ENCODE peak calls at places on chromosomes 6 and 20, in five cellular contexts. One of them, this sample, is unnamed.

GRCh38 chr6:108002365-108003221 is 44.6 kb upstream of the SEC63 start:
- DNase-seq in stimulated activated CD4-positive, alpha-beta T cell treated with anti-CD3 and anti-CD28 coated beads, Interleukin-1b, Interleukin-23, amount 100 ng/mL, for 24 hours: no peak
- DNase-seq in GM12865: no peak
- DNase-seq in heart left ventricle: no peak
- DNase-seq in progenitor cell of endocrine pancreas: no peak
- DNase-seq in this sample: peak; percentile 12

GRCh38 chr6:82362868-82363267 is 749 bp upstream of the TPBG start:
- DNase-seq in GM12865: no peak
- DNase-seq in stimulated activated CD4-positive, alpha-beta T cell treated with anti-CD3 and anti-CD28 coated beads, Interleukin-1b, Interleukin-23, amount 100 ng/mL, for 24 hours: no peak
- DNase-seq in progenitor cell of endocrine pancreas: no peak
- DNase-seq in heart left ventricle: no peak
- DNase-seq in this sample: no peak

GRCh38 chr6:137767465-137767864 is 99.6 kb upstream of the TNFAIP3 start:
- DNase-seq in progenitor cell of endocrine pancreas: no peak
- DNase-seq in heart left ventricle: no peak
- DNase-seq in stimulated activated CD4-positive, alpha-beta T cell treated with anti-CD3 and anti-CD28 coated beads, Interleukin-1b, Interleukin-23, amount 100 ng/mL, for 24 hours: no peak
- DNase-seq in GM12865: no peak
- DNase-seq in this sample: no peak

GRCh38 chr6:13398421-13398994 is 70.2 kb upstream of the TBC1D7 start:
- DNase-seq in heart left ventricle: no peak
- DNase-seq in progenitor cell of endocrine pancreas: no peak
- DNase-seq in GM12865: no peak
- DNase-seq in stimulated activated CD4-positive, alpha-beta T cell treated with anti-CD3 and anti-CD28 coated beads, Interleukin-1b, Interleukin-23, amount 100 ng/mL, for 24 hours: no peak
- DNase-seq in this sample: no peak

GRCh38 chr20:23225407-23226060 is 125.1 kb upstream of the NXT1 start:
- DNase-seq in heart left ventricle: no peak
- DNase-seq in stimulated activated CD4-positive, alpha-beta T cell treated with anti-CD3 and anti-CD28 coated beads, Interleukin-1b, Interleukin-23, amount 100 ng/mL, for 24 hours: no peak
- DNase-seq in progenitor cell of endocrine pancreas: no peak
- DNase-seq in GM12865: no peak
- DNase-seq in this sample: peak; percentile 21

GRCh38 chr20:4601630-4602296 is 119.9 kb upstream of the PRND start:
- DNase-seq in progenitor cell of endocrine pancreas: no peak
- DNase-seq in heart left ventricle: peak; percentile 85
- DNase-seq in GM12865: no peak
- DNase-seq in stimulated activated CD4-positive, alpha-beta T cell treated with anti-CD3 and anti-CD28 coated beads, Interleukin-1b, Interleukin-23, amount 100 ng/mL, for 24 hours: no peak
- DNase-seq in this sample: peak; percentile 96

GRCh38 chr6:19472168-19472567 is 365.0 kb upstream of the ID4 start:
- DNase-seq in GM12865: no peak
- DNase-seq in stimulated activated CD4-positive, alpha-beta T cell treated with anti-CD3 and anti-CD28 coated beads, Interleukin-1b, Interleukin-23, amount 100 ng/mL, for 24 hours: no peak
- DNase-seq in heart left ventricle: no peak
- DNase-seq in progenitor cell of endocrine pancreas: no peak
- DNase-seq in this sample: no peak

GRCh38 chr6:137241481-137242011 is 22.4 kb upstream of the IFNGR1 start:
- DNase-seq in heart left ventricle: no peak
- DNase-seq in progenitor cell of endocrine pancreas: no peak
- DNase-seq in GM12865: no peak
- DNase-seq in stimulated activated CD4-positive, alpha-beta T cell treated with anti-CD3 and anti-CD28 coated beads, Interleukin-1b, Interleukin-23, amount 100 ng/mL, for 24 hours: no peak
- DNase-seq in this sample: no peak

GRCh38 chr6:141123084-141123483 is 1009.6 kb upstream of the GJE1 start:
- DNase-seq in heart left ventricle: no peak
- DNase-seq in stimulated activated CD4-positive, alpha-beta T cell treated with anti-CD3 and anti-CD28 coated beads, Interleukin-1b, Interleukin-23, amount 100 ng/mL, for 24 hours: no peak
- DNase-seq in progenitor cell of endocrine pancreas: no peak
- DNase-seq in GM12865: no peak
- DNase-seq in this sample: no peak

GRCh38 chr6:69835414-69836179 is 30.8 kb upstream of the COL19A1 start:
- DNase-seq in heart left ventricle: no peak
- DNase-seq in stimulated activated CD4-positive, alpha-beta T cell treated with anti-CD3 and anti-CD28 coated beads, Interleukin-1b, Interleukin-23, amount 100 ng/mL, for 24 hours: no peak
- DNase-seq in progenitor cell of endocrine pancreas: no peak
- DNase-seq in GM12865: peak; percentile 71
- DNase-seq in this sample: no peak

GRCh38 chr20:59184880-59185447 is 21.3 kb downstream of the ZNF831 start:
- DNase-seq in progenitor cell of endocrine pancreas: no peak
- DNase-seq in heart left ventricle: no peak
- DNase-seq in GM12865: no peak
- DNase-seq in stimulated activated CD4-positive, alpha-beta T cell treated with anti-CD3 and anti-CD28 coated beads, Interleukin-1b, Interleukin-23, amount 100 ng/mL, for 24 hours: no peak
- DNase-seq in this sample: no peak

GRCh38 chr6:3762359-3762758 is 10.8 kb upstream of the PXDC1 start:
- DNase-seq in GM12865: no peak
- DNase-seq in stimulated activated CD4-positive, alpha-beta T cell treated with anti-CD3 and anti-CD28 coated beads, Interleukin-1b, Interleukin-23, amount 100 ng/mL, for 24 hours: no peak
- DNase-seq in progenitor cell of endocrine pancreas: no peak
- DNase-seq in heart left ventricle: no peak
- DNase-seq in this sample: no peak

GRCh38 chr20:5774438-5774837 is 24.2 kb downstream of the SHLD1 start:
- DNase-seq in progenitor cell of endocrine pancreas: no peak
- DNase-seq in heart left ventricle: no peak
- DNase-seq in GM12865: no peak
- DNase-seq in stimulated activated CD4-positive, alpha-beta T cell treated with anti-CD3 and anti-CD28 coated beads, Interleukin-1b, Interleukin-23, amount 100 ng/mL, for 24 hours: no peak
- DNase-seq in this sample: no peak

GRCh38 chr6:131602913-131603312 is 25.1 kb downstream of the MED23 start:
- DNase-seq in stimulated activated CD4-positive, alpha-beta T cell treated with anti-CD3 and anti-CD28 coated beads, Interleukin-1b, Interleukin-23, amount 100 ng/mL, for 24 hours: no peak
- DNase-seq in progenitor cell of endocrine pancreas: no peak
- DNase-seq in GM12865: no peak
- DNase-seq in heart left ventricle: no peak
- DNase-seq in this sample: no peak

GRCh38 chr6:32329141-32329540 is 42.6 kb downstream of the TSBP1 start:
- DNase-seq in heart left ventricle: no peak
- DNase-seq in progenitor cell of endocrine pancreas: no peak
- DNase-seq in stimulated activated CD4-positive, alpha-beta T cell treated with anti-CD3 and anti-CD28 coated beads, Interleukin-1b, Interleukin-23, amount 100 ng/mL, for 24 hours: no peak
- DNase-seq in GM12865: no peak
- DNase-seq in this sample: no peak

GRCh38 chr20:50504231-50504823 is 5.9 kb upstream of the PTPN1 start:
- DNase-seq in heart left ventricle: no peak
- DNase-seq in progenitor cell of endocrine pancreas: no peak
- DNase-seq in stimulated activated CD4-positive, alpha-beta T cell treated with anti-CD3 and anti-CD28 coated beads, Interleukin-1b, Interleukin-23, amount 100 ng/mL, for 24 hours: no peak
- DNase-seq in GM12865: no peak
- DNase-seq in this sample: no peak

GRCh38 chr20:25318471-25319240 is 70.8 kb downstream of the PYGB start:
- DNase-seq in heart left ventricle: peak; percentile 60
- DNase-seq in GM12865: peak; percentile 94
- DNase-seq in stimulated activated CD4-positive, alpha-beta T cell treated with anti-CD3 and anti-CD28 coated beads, Interleukin-1b, Interleukin-23, amount 100 ng/mL, for 24 hours: no peak
- DNase-seq in progenitor cell of endocrine pancreas: no peak
- DNase-seq in this sample: peak; percentile 0

GRCh38 chr6:27321901-27322300 is 9.8 kb upstream of the POM121L2 start:
- DNase-seq in GM12865: no peak
- DNase-seq in stimulated activated CD4-positive, alpha-beta T cell treated with anti-CD3 and anti-CD28 coated beads, Interleukin-1b, Interleukin-23, amount 100 ng/mL, for 24 hours: no peak
- DNase-seq in heart left ventricle: no peak
- DNase-seq in progenitor cell of endocrine pancreas: no peak
- DNase-seq in this sample: no peak

GRCh38 chr6:6915813-6916547 is 191.8 kb upstream of the RREB1 start:
- DNase-seq in GM12865: no peak
- DNase-seq in heart left ventricle: no peak
- DNase-seq in stimulated activated CD4-positive, alpha-beta T cell treated with anti-CD3 and anti-CD28 coated beads, Interleukin-1b, Interleukin-23, amount 100 ng/mL, for 24 hours: no peak
- DNase-seq in progenitor cell of endocrine pancreas: no peak
- DNase-seq in this sample: peak; percentile 85

GRCh38 chr6:148021715-148022114 is 320.9 kb upstream of the SASH1 start:
- DNase-seq in heart left ventricle: no peak
- DNase-seq in stimulated activated CD4-positive, alpha-beta T cell treated with anti-CD3 and anti-CD28 coated beads, Interleukin-1b, Interleukin-23, amount 100 ng/mL, for 24 hours: no peak
- DNase-seq in GM12865: no peak
- DNase-seq in progenitor cell of endocrine pancreas: no peak
- DNase-seq in this sample: no peak

GRCh38 chr20:47191074-47191673 is 165.3 kb downstream of the ZMYND8 start:
- DNase-seq in GM12865: no peak
- DNase-seq in heart left ventricle: no peak
- DNase-seq in stimulated activated CD4-positive, alpha-beta T cell treated with anti-CD3 and anti-CD28 coated beads, Interleukin-1b, Interleukin-23, amount 100 ng/mL, for 24 hours: no peak
- DNase-seq in progenitor cell of endocrine pancreas: no peak
- DNase-seq in this sample: no peak

GRCh38 chr6:162306616-162307015 is 420.9 kb downstream of the PRKN start:
- DNase-seq in progenitor cell of endocrine pancreas: no peak
- DNase-seq in stimulated activated CD4-positive, alpha-beta T cell treated with anti-CD3 and anti-CD28 coated beads, Interleukin-1b, Interleukin-23, amount 100 ng/mL, for 24 hours: no peak
- DNase-seq in GM12865: no peak
- DNase-seq in heart left ventricle: no peak
- DNase-seq in this sample: peak; percentile 85

GRCh38 chr20:33474097-33474846 is 15.6 kb upstream of the CBFA2T2 start:
- DNase-seq in progenitor cell of endocrine pancreas: no peak
- DNase-seq in stimulated activated CD4-positive, alpha-beta T cell treated with anti-CD3 and anti-CD28 coated beads, Interleukin-1b, Interleukin-23, amount 100 ng/mL, for 24 hours: no peak
- DNase-seq in heart left ventricle: no peak
- DNase-seq in GM12865: no peak
- DNase-seq in this sample: no peak

GRCh38 chr20:53019464-53019863 is 47.3 kb downstream of the TSHZ2 start:
- DNase-seq in stimulated activated CD4-positive, alpha-beta T cell treated with anti-CD3 and anti-CD28 coated beads, Interleukin-1b, Interleukin-23, amount 100 ng/mL, for 24 hours: no peak
- DNase-seq in progenitor cell of endocrine pancreas: no peak
- DNase-seq in GM12865: no peak
- DNase-seq in heart left ventricle: no peak
- DNase-seq in this sample: no peak

GRCh38 chr6:141667580-141668309 is 465.0 kb upstream of the GJE1 start:
- DNase-seq in heart left ventricle: no peak
- DNase-seq in GM12865: no peak
- DNase-seq in progenitor cell of endocrine pancreas: no peak
- DNase-seq in stimulated activated CD4-positive, alpha-beta T cell treated with anti-CD3 and anti-CD28 coated beads, Interleukin-1b, Interleukin-23, amount 100 ng/mL, for 24 hours: no peak
- DNase-seq in this sample: no peak

GRCh38 chr20:45318948-45319347 is 10.8 kb upstream of the MATN4 start:
- DNase-seq in heart left ventricle: no peak
- DNase-seq in GM12865: no peak
- DNase-seq in stimulated activated CD4-positive, alpha-beta T cell treated with anti-CD3 and anti-CD28 coated beads, Interleukin-1b, Interleukin-23, amount 100 ng/mL, for 24 hours: no peak
- DNase-seq in progenitor cell of endocrine pancreas: no peak
- DNase-seq in this sample: no peak

GRCh38 chr20:62876826-62877728 is 15.5 kb upstream of the TCFL5 start:
- DNase-seq in heart left ventricle: peak; percentile 92
- DNase-seq in stimulated activated CD4-positive, alpha-beta T cell treated with anti-CD3 and anti-CD28 coated beads, Interleukin-1b, Interleukin-23, amount 100 ng/mL, for 24 hours: no peak
- DNase-seq in progenitor cell of endocrine pancreas: no peak
- DNase-seq in GM12865: no peak
- DNase-seq in this sample: peak; percentile 88

GRCh38 chr20:957544-957943 is 41.4 kb upstream of the ANGPT4 start:
- DNase-seq in progenitor cell of endocrine pancreas: no peak
- DNase-seq in heart left ventricle: no peak
- DNase-seq in GM12865: no peak
- DNase-seq in stimulated activated CD4-positive, alpha-beta T cell treated with anti-CD3 and anti-CD28 coated beads, Interleukin-1b, Interleukin-23, amount 100 ng/mL, for 24 hours: no peak
- DNase-seq in this sample: peak; percentile 35

GRCh38 chr20:23178806-23179205 is 92.7 kb upstream of the CD93 start:
- DNase-seq in stimulated activated CD4-positive, alpha-beta T cell treated with anti-CD3 and anti-CD28 coated beads, Interleukin-1b, Interleukin-23, amount 100 ng/mL, for 24 hours: no peak
- DNase-seq in progenitor cell of endocrine pancreas: no peak
- DNase-seq in GM12865: no peak
- DNase-seq in heart left ventricle: no peak
- DNase-seq in this sample: no peak

GRCh38 chr6:3349388-3350251 is 90.9 kb downstream of the PSMG4 start:
- DNase-seq in heart left ventricle: no peak
- DNase-seq in GM12865: no peak
- DNase-seq in progenitor cell of endocrine pancreas: no peak
- DNase-seq in stimulated activated CD4-positive, alpha-beta T cell treated with anti-CD3 and anti-CD28 coated beads, Interleukin-1b, Interleukin-23, amount 100 ng/mL, for 24 hours: no peak
- DNase-seq in this sample: no peak

GRCh38 chr6:154298297-154298696 is 58.3 kb downstream of the IPCEF1 start:
- DNase-seq in GM12865: peak; percentile 54
- DNase-seq in stimulated activated CD4-positive, alpha-beta T cell treated with anti-CD3 and anti-CD28 coated beads, Interleukin-1b, Interleukin-23, amount 100 ng/mL, for 24 hours: no peak
- DNase-seq in progenitor cell of endocrine pancreas: no peak
- DNase-seq in heart left ventricle: no peak
- DNase-seq in this sample: no peak

GRCh38 chr6:62819640-62820039 is 391.6 kb upstream of the FKBP1C start:
- DNase-seq in GM12865: no peak
- DNase-seq in heart left ventricle: no peak
- DNase-seq in stimulated activated CD4-positive, alpha-beta T cell treated with anti-CD3 and anti-CD28 coated beads, Interleukin-1b, Interleukin-23, amount 100 ng/mL, for 24 hours: no peak
- DNase-seq in progenitor cell of endocrine pancreas: no peak
- DNase-seq in this sample: no peak

GRCh38 chr6:50135968-50136367 is 86.2 kb upstream of the DEFB112 start:
- DNase-seq in progenitor cell of endocrine pancreas: no peak
- DNase-seq in GM12865: no peak
- DNase-seq in heart left ventricle: no peak
- DNase-seq in stimulated activated CD4-positive, alpha-beta T cell treated with anti-CD3 and anti-CD28 coated beads, Interleukin-1b, Interleukin-23, amount 100 ng/mL, for 24 hours: no peak
- DNase-seq in this sample: no peak

GRCh38 chr20:9551808-9552550 is 37.6 kb downstream of the LAMP5 start:
- DNase-seq in GM12865: no peak
- DNase-seq in stimulated activated CD4-positive, alpha-beta T cell treated with anti-CD3 and anti-CD28 coated beads, Interleukin-1b, Interleukin-23, amount 100 ng/mL, for 24 hours: no peak
- DNase-seq in heart left ventricle: no peak
- DNase-seq in progenitor cell of endocrine pancreas: no peak
- DNase-seq in this sample: no peak

This sample was measured in thyroid gland.